ENCODE peak calls at places on chromosomes 2 and 18, in ten cellular contexts. One of them, this sample, is unnamed.

GRCh38 chr2:75098856-75099255 is 100.5 kb downstream of the TACR1 start:
- DNase-seq in neural crest cell: no peak
- DNase-seq in fibroblast of lung: peak
- DNase-seq in AG10803: peak
- DNase-seq in foreskin fibroblast: no peak
- DNase-seq in neural progenitor cell: peak
- DNase-seq in BE2C: peak
- DNase-seq in lower lobe of right lung: no peak
- DNase-seq in lower leg skin: no peak
- DNase-seq in choroid plexus epithelial cell: peak
- DNase-seq in this sample: peak

GRCh38 chr18:44957440-44957839 is 276.8 kb downstream of the SETBP1 start:
- DNase-seq in neural crest cell: no peak
- DNase-seq in fibroblast of lung: no peak
- DNase-seq in AG10803: no peak
- DNase-seq in foreskin fibroblast: no peak
- DNase-seq in neural progenitor cell: no peak
- DNase-seq in BE2C: no peak
- DNase-seq in lower lobe of right lung: no peak
- DNase-seq in lower leg skin: no peak
- DNase-seq in choroid plexus epithelial cell: no peak
- DNase-seq in this sample: no peak

GRCh38 chr2:178761759-178762371 is 45.4 kb downstream of the TTN start:
- DNase-seq in neural crest cell: peak
- DNase-seq in fibroblast of lung: peak
- DNase-seq in AG10803: peak
- DNase-seq in foreskin fibroblast: no peak
- DNase-seq in neural progenitor cell: peak
- DNase-seq in BE2C: peak
- DNase-seq in lower lobe of right lung: no peak
- DNase-seq in lower leg skin: no peak
- DNase-seq in choroid plexus epithelial cell: peak
- DNase-seq in this sample: peak

GRCh38 chr2:98134138-98134537 is 47.2 kb downstream of the VWA3B start:
- DNase-seq in neural crest cell: peak
- DNase-seq in fibroblast of lung: peak
- DNase-seq in AG10803: no peak
- DNase-seq in foreskin fibroblast: no peak
- DNase-seq in neural progenitor cell: peak
- DNase-seq in BE2C: no peak
- DNase-seq in lower lobe of right lung: peak
- DNase-seq in lower leg skin: no peak
- DNase-seq in choroid plexus epithelial cell: peak
- DNase-seq in this sample: no peak

GRCh38 chr2:222883420-222883819 is 22.6 kb downstream of the ACSL3 start:
- DNase-seq in neural crest cell: no peak
- DNase-seq in fibroblast of lung: peak
- DNase-seq in AG10803: no peak
- DNase-seq in foreskin fibroblast: no peak
- DNase-seq in neural progenitor cell: no peak
- DNase-seq in BE2C: no peak
- DNase-seq in lower lobe of right lung: no peak
- DNase-seq in lower leg skin: no peak
- DNase-seq in choroid plexus epithelial cell: peak
- DNase-seq in this sample: no peak

GRCh38 chr2:137826373-137827372 is 137.6 kb upstream of the HNMT start:
- DNase-seq in neural crest cell: no peak
- DNase-seq in fibroblast of lung: no peak
- DNase-seq in AG10803: no peak
- DNase-seq in foreskin fibroblast: no peak
- DNase-seq in neural progenitor cell: no peak
- DNase-seq in BE2C: no peak
- DNase-seq in lower lobe of right lung: no peak
- DNase-seq in lower leg skin: no peak
- DNase-seq in choroid plexus epithelial cell: no peak
- DNase-seq in this sample: no peak

GRCh38 chr18:36186461-36187137 is 698 bp upstream of the MOCOS start:
- DNase-seq in neural crest cell: no peak
- DNase-seq in fibroblast of lung: peak
- DNase-seq in AG10803: peak
- DNase-seq in foreskin fibroblast: no peak
- DNase-seq in neural progenitor cell: peak
- DNase-seq in BE2C: no peak
- DNase-seq in lower lobe of right lung: peak
- DNase-seq in lower leg skin: no peak
- DNase-seq in choroid plexus epithelial cell: no peak
- DNase-seq in this sample: no peak

GRCh38 chr18:8603663-8604520 is 5.3 kb upstream of the RAB12 start:
- DNase-seq in neural crest cell: no peak
- DNase-seq in fibroblast of lung: no peak
- DNase-seq in AG10803: no peak
- DNase-seq in foreskin fibroblast: no peak
- DNase-seq in neural progenitor cell: no peak
- DNase-seq in BE2C: no peak
- DNase-seq in lower lobe of right lung: no peak
- DNase-seq in lower leg skin: no peak
- DNase-seq in choroid plexus epithelial cell: peak
- DNase-seq in this sample: no peak

GRCh38 chr2:109209412-109209811 is 80.4 kb downstream of the SH3RF3 start:
- DNase-seq in neural crest cell: no peak
- DNase-seq in fibroblast of lung: peak
- DNase-seq in AG10803: peak
- DNase-seq in foreskin fibroblast: peak
- DNase-seq in neural progenitor cell: no peak
- DNase-seq in BE2C: no peak
- DNase-seq in lower lobe of right lung: no peak
- DNase-seq in lower leg skin: no peak
- DNase-seq in choroid plexus epithelial cell: peak
- DNase-seq in this sample: peak

GRCh38 chr2:12197133-12197532 is 450.7 kb downstream of the LPIN1 start:
- DNase-seq in neural crest cell: no peak
- DNase-seq in fibroblast of lung: no peak
- DNase-seq in AG10803: no peak
- DNase-seq in foreskin fibroblast: no peak
- DNase-seq in neural progenitor cell: no peak
- DNase-seq in BE2C: no peak
- DNase-seq in lower lobe of right lung: no peak
- DNase-seq in lower leg skin: no peak
- DNase-seq in choroid plexus epithelial cell: no peak
- DNase-seq in this sample: no peak

GRCh38 chr18:76467371-76468190 is 27.5 kb downstream of the ZNF516 start:
- DNase-seq in neural crest cell: no peak
- DNase-seq in fibroblast of lung: peak
- DNase-seq in AG10803: no peak
- DNase-seq in foreskin fibroblast: no peak
- DNase-seq in neural progenitor cell: peak
- DNase-seq in BE2C: no peak
- DNase-seq in lower lobe of right lung: peak
- DNase-seq in lower leg skin: no peak
- DNase-seq in choroid plexus epithelial cell: peak
- DNase-seq in this sample: peak

GRCh38 chr18:71678144-71678543 is 866.0 kb downstream of the CBLN2 start:
- DNase-seq in neural crest cell: no peak
- DNase-seq in fibroblast of lung: no peak
- DNase-seq in AG10803: no peak
- DNase-seq in foreskin fibroblast: no peak
- DNase-seq in neural progenitor cell: no peak
- DNase-seq in BE2C: no peak
- DNase-seq in lower lobe of right lung: no peak
- DNase-seq in lower leg skin: no peak
- DNase-seq in choroid plexus epithelial cell: no peak
- DNase-seq in this sample: no peak

GRCh38 chr18:78736015-78736690 is 243.5 kb upstream of the SALL3 start:
- DNase-seq in neural crest cell: no peak
- DNase-seq in fibroblast of lung: no peak
- DNase-seq in AG10803: no peak
- DNase-seq in foreskin fibroblast: no peak
- DNase-seq in neural progenitor cell: no peak
- DNase-seq in BE2C: no peak
- DNase-seq in lower lobe of right lung: no peak
- DNase-seq in lower leg skin: no peak
- DNase-seq in choroid plexus epithelial cell: no peak
- DNase-seq in this sample: no peak

GRCh38 chr2:35503311-35503710 is 852.3 kb upstream of the CRIM1 start:
- DNase-seq in neural crest cell: no peak
- DNase-seq in fibroblast of lung: no peak
- DNase-seq in AG10803: no peak
- DNase-seq in foreskin fibroblast: no peak
- DNase-seq in neural progenitor cell: no peak
- DNase-seq in BE2C: no peak
- DNase-seq in lower lobe of right lung: no peak
- DNase-seq in lower leg skin: no peak
- DNase-seq in choroid plexus epithelial cell: no peak
- DNase-seq in this sample: no peak

GRCh38 chr2:106866636-106867035 is 19.3 kb downstream of the ST6GAL2 start:
- DNase-seq in neural crest cell: no peak
- DNase-seq in fibroblast of lung: no peak
- DNase-seq in AG10803: peak
- DNase-seq in foreskin fibroblast: no peak
- DNase-seq in neural progenitor cell: no peak
- DNase-seq in BE2C: no peak
- DNase-seq in lower lobe of right lung: no peak
- DNase-seq in lower leg skin: no peak
- DNase-seq in choroid plexus epithelial cell: peak
- DNase-seq in this sample: peak

GRCh38 chr2:126889501-126890135 is 9.1 kb upstream of the TEX51 start:
- DNase-seq in neural crest cell: no peak
- DNase-seq in fibroblast of lung: no peak
- DNase-seq in AG10803: no peak
- DNase-seq in foreskin fibroblast: no peak
- DNase-seq in neural progenitor cell: no peak
- DNase-seq in BE2C: no peak
- DNase-seq in lower lobe of right lung: no peak
- DNase-seq in lower leg skin: no peak
- DNase-seq in choroid plexus epithelial cell: no peak
- DNase-seq in this sample: no peak

GRCh38 chr18:59067873-59068272 is 71.8 kb upstream of the SEC11C start:
- DNase-seq in neural crest cell: no peak
- DNase-seq in fibroblast of lung: no peak
- DNase-seq in AG10803: no peak
- DNase-seq in foreskin fibroblast: no peak
- DNase-seq in neural progenitor cell: peak
- DNase-seq in BE2C: peak
- DNase-seq in lower lobe of right lung: no peak
- DNase-seq in lower leg skin: no peak
- DNase-seq in choroid plexus epithelial cell: peak
- DNase-seq in this sample: peak
- TF ChIP-seq CTCF in neural crest cell: peak
- TF ChIP-seq CTCF in fibroblast of lung: peak
- TF ChIP-seq CTCF in AG10803: peak
- TF ChIP-seq CTCF in foreskin fibroblast: peak
- TF ChIP-seq CTCF in neural progenitor cell: peak
- TF ChIP-seq CTCF in BE2C: peak
- TF ChIP-seq CTCF in lower lobe of right lung: peak
- TF ChIP-seq CTCF in lower leg skin: no peak
- TF ChIP-seq CTCF in choroid plexus epithelial cell: peak
- TF ChIP-seq CTCF in this sample: peak

DNA sequence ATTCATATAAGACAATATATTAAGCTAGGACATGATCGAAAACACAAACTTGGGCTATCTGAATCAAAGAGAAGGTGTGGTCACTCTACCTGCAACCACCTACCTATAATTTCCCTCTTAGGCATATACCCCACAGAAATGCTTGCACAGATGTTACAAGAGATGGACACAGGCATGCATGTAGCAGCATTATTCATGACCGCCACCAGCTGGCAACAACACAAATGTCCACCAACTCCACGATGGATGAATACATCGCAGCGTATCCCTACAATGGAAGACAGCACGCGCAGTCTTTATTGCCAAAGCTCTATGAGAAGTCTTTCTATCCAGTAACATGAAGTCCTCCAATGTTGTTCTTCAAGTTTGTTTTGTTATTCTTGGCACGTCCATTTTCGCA is 90.8 kb downstream of the ARL4C start:
- DNase-seq in neural crest cell: no peak
- DNase-seq in fibroblast of lung: no peak
- DNase-seq in AG10803: no peak
- DNase-seq in foreskin fibroblast: no peak
- DNase-seq in neural progenitor cell: no peak
- DNase-seq in BE2C: peak
- DNase-seq in lower lobe of right lung: no peak
- DNase-seq in lower leg skin: no peak
- DNase-seq in choroid plexus epithelial cell: no peak
- DNase-seq in this sample: no peak
- TF ChIP-seq CTCF in neural crest cell: no peak
- TF ChIP-seq CTCF in fibroblast of lung: no peak
- TF ChIP-seq CTCF in AG10803: no peak
- TF ChIP-seq CTCF in foreskin fibroblast: no peak
- TF ChIP-seq CTCF in neural progenitor cell: peak
- TF ChIP-seq CTCF in BE2C: peak
- TF ChIP-seq CTCF in lower lobe of right lung: no peak
- TF ChIP-seq CTCF in lower leg skin: no peak
- TF ChIP-seq CTCF in choroid plexus epithelial cell: peak
- TF ChIP-seq CTCF in this sample: peak

GRCh38 chr18:3566851-3567250 is 116.9 kb downstream of the TGIF1 start:
- DNase-seq in neural crest cell: no peak
- DNase-seq in fibroblast of lung: no peak
- DNase-seq in AG10803: no peak
- DNase-seq in foreskin fibroblast: no peak
- DNase-seq in neural progenitor cell: no peak
- DNase-seq in BE2C: no peak
- DNase-seq in lower lobe of right lung: no peak
- DNase-seq in lower leg skin: no peak
- DNase-seq in choroid plexus epithelial cell: no peak
- DNase-seq in this sample: no peak
- TF ChIP-seq CTCF in neural crest cell: no peak
- TF ChIP-seq CTCF in fibroblast of lung: no peak
- TF ChIP-seq CTCF in AG10803: no peak
- TF ChIP-seq CTCF in foreskin fibroblast: no peak
- TF ChIP-seq CTCF in neural progenitor cell: no peak
- TF ChIP-seq CTCF in BE2C: no peak
- TF ChIP-seq CTCF in lower lobe of right lung: no peak
- TF ChIP-seq CTCF in lower leg skin: no peak
- TF ChIP-seq CTCF in choroid plexus epithelial cell: no peak
- TF ChIP-seq CTCF in this sample: no peak

GRCh38 chr2:29767606-29768335 is 153.6 kb downstream of the ALK start:
- DNase-seq in neural crest cell: no peak
- DNase-seq in fibroblast of lung: peak
- DNase-seq in AG10803: no peak
- DNase-seq in foreskin fibroblast: no peak
- DNase-seq in neural progenitor cell: peak
- DNase-seq in BE2C: no peak
- DNase-seq in lower lobe of right lung: no peak
- DNase-seq in lower leg skin: no peak
- DNase-seq in choroid plexus epithelial cell: no peak
- DNase-seq in this sample: no peak
- TF ChIP-seq CTCF in neural crest cell: no peak
- TF ChIP-seq CTCF in fibroblast of lung: no peak
- TF ChIP-seq CTCF in AG10803: no peak
- TF ChIP-seq CTCF in foreskin fibroblast: no peak
- TF ChIP-seq CTCF in neural progenitor cell: no peak
- TF ChIP-seq CTCF in BE2C: no peak
- TF ChIP-seq CTCF in lower lobe of right lung: no peak
- TF ChIP-seq CTCF in lower leg skin: no peak
- TF ChIP-seq CTCF in choroid plexus epithelial cell: no peak
- TF ChIP-seq CTCF in this sample: no peak

This sample was measured in fibroblast of villous mesenchyme.